ENCODE peak calls at places on chromosome 6, in six cellular contexts. O, C, B, U, A and V are unnamed samples.
A peak's percentile ranks its signal among the peaks of the same experiment; 100 is the strongest.

GRCh38 chr6:94733066-94733465 is 844.3 kb upstream of the MANEA start:
- DNase-seq in U (no peak), O (no peak), B (no peak), A (no peak), C (no peak), V (no peak)

GRCh38 chr6:22251331-22251730 is 45.5 kb downstream of the PRL start:
- DNase-seq in B (peak; percentile 66), C (no peak), A (peak; percentile 72), O (no peak), U (no peak), V (no peak)

GRCh38 chr6:26595669-26596269 is 984 bp upstream of the ABT1 start:
- DNase-seq in O (peak; percentile 94), A (peak; percentile 88), C (peak; percentile 97), B (peak; percentile 85), U (peak; percentile 71), V (peak; percentile 95)

GRCh38 chr6:74133073-74133472 is 437.1 kb downstream of the CD109 start:
- DNase-seq in C (no peak), A (no peak), O (no peak), B (no peak), U (no peak), V (no peak)

GRCh38 chr6:30881987-30882763 is 2.1 kb upstream of the DDR1 start:
- DNase-seq in U (peak; percentile 34), C (no peak), A (peak; percentile 31), B (peak; percentile 36), O (no peak), V (no peak)

GRCh38 chr6:69827491-69827890 is 30.7 kb upstream of the LMBRD1 start:
- DNase-seq in A (peak; percentile 73), C (no peak), B (peak; percentile 59), O (no peak), U (peak; percentile 42), V (no peak)

GRCh38 chr6:35710241-35710847 is 21.6 kb upstream of the FKBP5 start:
- DNase-seq in U (no peak), C (no peak), O (no peak), B (peak; percentile 57), A (peak; percentile 35), V (no peak)

GRCh38 chr6:113011389-113011788 is 664.3 kb downstream of the RFPL4B start:
- DNase-seq in B (no peak), A (peak; percentile 50), O (no peak), C (no peak), U (no peak), V (no peak)

GRCh38 chr6:1200706-1201105 is 111.2 kb upstream of the FOXQ1 start:
- DNase-seq in A (no peak), O (no peak), U (no peak), C (no peak), B (peak; percentile 74), V (no peak)

GRCh38 chr6:42104095-42104806 is 38.2 kb downstream of the C6orf132 start:
- DNase-seq in A (peak; percentile 85), U (no peak), C (peak; percentile 65), O (peak; percentile 76), B (peak; percentile 81), V (no peak)

GRCh38 chr6:162854228-162854627 is 126.5 kb downstream of the PACRG start:
- DNase-seq in C (no peak), O (no peak), B (no peak), U (no peak), A (no peak), V (no peak)

GRCh38 chr6:162857321-162857720 is 129.5 kb downstream of the PACRG start:
- DNase-seq in U (no peak), A (no peak), O (no peak), C (no peak), B (no peak), V (no peak)

GRCh38 chr6:162852810-162853577 is 125.2 kb downstream of the PACRG start:
- DNase-seq in A (no peak), B (no peak), C (no peak), U (no peak), O (no peak), V (no peak)

GRCh38 chr6:162854734-162855191 is 127.0 kb downstream of the PACRG start:
- DNase-seq in B (no peak), U (no peak), A (no peak), O (no peak), C (no peak), V (no peak)

DNA sequence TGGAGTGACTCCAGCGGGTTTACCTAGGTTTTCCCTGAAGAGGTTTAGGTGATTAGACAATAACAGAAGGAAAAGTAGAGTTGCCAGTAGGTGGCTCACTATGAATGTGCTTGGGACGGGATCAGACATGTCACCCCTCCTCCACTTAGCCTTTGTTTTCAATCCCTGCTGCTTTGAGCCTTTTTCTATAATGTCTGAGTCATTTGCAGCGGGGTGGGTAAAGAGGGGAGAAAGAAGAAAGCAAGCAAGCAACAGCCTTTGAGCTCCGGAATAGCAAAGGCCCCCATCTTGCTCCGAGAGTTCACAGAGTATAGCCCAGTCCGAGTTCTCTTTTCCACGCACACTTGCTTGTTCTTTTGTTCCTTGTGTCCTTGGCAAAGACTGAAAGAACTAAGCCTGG is 129.1 kb downstream of the PACRG start:
- DNase-seq in B (peak; percentile 92), C (no peak), O (no peak), A (peak; percentile 88), U (peak; percentile 54), V (no peak)
- TF ChIP-seq CTCF in B (peak; percentile 82), C (peak; percentile 30), O (peak; percentile 73), A (peak; percentile 74), U (peak; percentile 72), V (peak; percentile 79)

DNA sequence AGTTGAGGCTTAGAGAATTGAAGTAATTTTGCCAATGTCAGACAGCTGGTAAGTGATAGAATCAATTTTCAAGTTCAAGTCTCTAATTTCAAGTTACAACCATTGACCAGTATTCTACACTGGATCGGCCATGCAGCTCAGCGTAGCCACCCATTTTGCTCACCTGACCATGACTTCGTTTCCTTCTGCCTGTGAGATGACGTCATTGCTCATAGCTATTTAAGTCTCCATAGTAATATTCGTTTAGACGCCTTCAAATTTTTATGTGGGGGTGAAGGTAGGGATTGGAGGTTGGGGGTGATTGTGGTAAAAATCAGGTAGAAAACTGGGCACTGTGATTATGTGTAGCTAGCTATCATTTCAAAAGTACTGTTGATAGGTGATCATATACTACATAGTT is 5.6 kb upstream of the HTR1B start:
- DNase-seq in U (no peak), A (no peak), O (no peak), C (no peak), B (no peak), V (no peak)
- TF ChIP-seq CTCF in U (no peak), A (no peak), O (no peak), C (no peak), B (no peak), V (no peak)

GRCh38 chr6:84227434-84228197 is at the start of gene CEP162:
- DNase-seq in O (peak; percentile 96), U (peak; percentile 57), C (peak; percentile 91), A (peak; percentile 91), B (peak; percentile 83), V (peak; percentile 93)

GRCh38 chr6:84227044-84227433 is 404 bp downstream of the CEP162 start:
- DNase-seq in O (no peak), U (no peak), C (no peak), A (peak; percentile 1), B (no peak), V (no peak)

GRCh38 chr6:84224251-84224650 is 3.2 kb downstream of the CEP162 start:
- DNase-seq in O (no peak), U (no peak), A (no peak), B (no peak), C (no peak), V (no peak)

GRCh38 chr6:84222426-84222825 is 5.0 kb downstream of the CEP162 start:
- DNase-seq in A (no peak), O (no peak), B (no peak), C (no peak), U (no peak), V (no peak)

GRCh38 chr6:84228198-84228543 is 728 bp upstream of the CEP162 start:
- DNase-seq in A (no peak), B (no peak), U (no peak), O (no peak), C (no peak), V (no peak)
- TF ChIP-seq CTCF in A (no peak), B (no peak), U (no peak), O (peak; percentile 11), C (no peak), V (no peak)

DNA sequence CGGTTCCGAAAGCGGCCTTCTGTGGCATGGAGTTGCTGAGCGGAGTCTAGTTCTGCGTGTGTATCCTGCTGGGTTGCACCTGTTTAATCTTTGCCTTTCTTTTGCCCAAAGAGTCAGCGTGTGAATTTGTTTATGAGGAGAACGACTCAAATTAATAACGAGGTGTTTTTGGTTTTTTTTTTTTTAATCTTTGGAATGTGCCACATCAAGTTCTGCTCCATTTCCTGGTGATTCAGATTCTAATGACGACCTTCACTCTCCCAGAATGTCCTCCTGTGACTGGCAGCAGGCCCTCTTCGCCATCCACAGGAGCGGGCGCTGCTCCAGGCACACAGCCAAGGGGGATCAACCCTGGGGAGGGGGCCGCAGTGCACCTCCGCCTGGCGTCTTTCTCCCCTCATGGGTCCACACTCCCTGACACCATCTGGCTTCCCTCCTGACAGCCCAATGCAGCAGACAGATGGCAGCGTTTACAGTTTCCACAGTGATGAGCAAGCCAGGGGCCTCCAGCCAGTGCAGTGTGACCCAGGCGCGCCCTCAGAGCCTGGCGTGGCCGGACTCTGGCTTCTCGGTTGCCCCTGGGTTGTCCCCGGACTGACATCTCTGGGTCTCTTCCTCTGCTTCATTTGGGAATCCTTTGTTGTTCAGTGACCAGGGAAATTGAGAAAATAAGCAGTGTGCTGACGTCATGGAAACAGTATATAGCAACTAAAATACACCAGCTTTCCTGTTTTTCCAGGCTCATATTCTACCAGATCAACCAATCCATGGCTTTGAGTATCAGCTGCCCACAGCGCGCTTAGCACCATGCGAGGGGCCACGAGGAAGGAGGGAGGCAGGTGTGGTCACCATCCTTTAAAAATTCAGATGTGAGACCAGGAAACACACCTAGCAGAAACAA is 27.4 kb upstream of the AFDN start:
- DNase-seq in B (no peak), A (peak; percentile 60), O (no peak), C (no peak), U (no peak), V (peak; percentile 74)
- TF ChIP-seq CTCF in B (no peak), A (no peak), O (no peak), C (no peak), U (no peak), V (no peak)